ENCODE peak calls at places on chromosomes 1 and 21, in six cellular contexts. One of them, this sample, is unnamed.

GRCh38 chr1:229893762-229894444 is 173.1 kb upstream of the GALNT2 start:
- DNase-seq in IMR-90: no peak
- DNase-seq in GM12865: no peak
- DNase-seq in GM03348: no peak
- DNase-seq in MG63: no peak
- DNase-seq in upper lobe of right lung: no peak
- DNase-seq in this sample: peak; percentile 69

GRCh38 chr1:196608401-196609113 is at the start of gene KCNT2:
- DNase-seq in IMR-90: peak; percentile 29
- DNase-seq in GM12865: no peak
- DNase-seq in GM03348: peak; percentile 46
- DNase-seq in MG63: peak; percentile 58
- DNase-seq in upper lobe of right lung: peak; percentile 69
- DNase-seq in this sample: peak; percentile 37

GRCh38 chr1:156198831-156199349 is 5.0 kb downstream of the SLC25A44 start:
- DNase-seq in IMR-90: no peak
- DNase-seq in GM12865: peak; percentile 52
- DNase-seq in GM03348: no peak
- DNase-seq in MG63: no peak
- DNase-seq in upper lobe of right lung: no peak
- DNase-seq in this sample: no peak

GRCh38 chr1:53338410-53338809 is 10.5 kb upstream of the LRP8 start:
- DNase-seq in IMR-90: no peak
- DNase-seq in GM12865: no peak
- DNase-seq in GM03348: no peak
- DNase-seq in MG63: no peak
- DNase-seq in upper lobe of right lung: no peak
- DNase-seq in this sample: no peak

GRCh38 chr1:150383629-150384318 is 19.8 kb downstream of the RPRD2 start:
- DNase-seq in IMR-90: no peak
- DNase-seq in GM12865: no peak
- DNase-seq in GM03348: no peak
- DNase-seq in MG63: no peak
- DNase-seq in upper lobe of right lung: no peak
- DNase-seq in this sample: no peak

GRCh38 chr21:43951911-43952703 is 60.0 kb upstream of the TRAPPC10 start:
- DNase-seq in IMR-90: no peak
- DNase-seq in GM12865: no peak
- DNase-seq in GM03348: no peak
- DNase-seq in MG63: no peak
- DNase-seq in upper lobe of right lung: no peak
- DNase-seq in this sample: no peak

GRCh38 chr1:32357619-32358018 is 4.7 kb downstream of the FAM229A start:
- DNase-seq in IMR-90: no peak
- DNase-seq in GM12865: no peak
- DNase-seq in GM03348: no peak
- DNase-seq in MG63: no peak
- DNase-seq in upper lobe of right lung: no peak
- DNase-seq in this sample: no peak

GRCh38 chr21:41816583-41817165 is 49.8 kb upstream of the RIPK4 start:
- DNase-seq in IMR-90: peak; percentile 46
- DNase-seq in GM12865: peak; percentile 81
- DNase-seq in GM03348: peak; percentile 89
- DNase-seq in MG63: peak; percentile 41
- DNase-seq in upper lobe of right lung: peak; percentile 84
- DNase-seq in this sample: peak; percentile 92

GRCh38 chr1:22850681-22851080 is 122.0 kb downstream of the LACTBL1 start:
- DNase-seq in IMR-90: peak; percentile 31
- DNase-seq in GM12865: no peak
- DNase-seq in GM03348: no peak
- DNase-seq in MG63: peak; percentile 56
- DNase-seq in upper lobe of right lung: no peak
- DNase-seq in this sample: no peak

GRCh38 chr1:1116701-1117468 is 996 bp upstream of the C1orf159 start:
- DNase-seq in IMR-90: no peak
- DNase-seq in GM12865: no peak
- DNase-seq in GM03348: peak; percentile 54
- DNase-seq in MG63: peak; percentile 17
- DNase-seq in upper lobe of right lung: peak; percentile 57
- DNase-seq in this sample: no peak

GRCh38 chr1:113455374-113455773 is 65.1 kb downstream of the MAGI3 start:
- DNase-seq in IMR-90: no peak
- DNase-seq in GM12865: no peak
- DNase-seq in GM03348: no peak
- DNase-seq in MG63: no peak
- DNase-seq in upper lobe of right lung: no peak
- DNase-seq in this sample: no peak

GRCh38 chr1:246748867-246749266 is 24.7 kb downstream of the SCCPDH start:
- DNase-seq in IMR-90: no peak
- DNase-seq in GM12865: no peak
- DNase-seq in GM03348: no peak
- DNase-seq in MG63: peak; percentile 44
- DNase-seq in upper lobe of right lung: no peak
- DNase-seq in this sample: no peak

GRCh38 chr1:54498383-54499096 is 49.5 kb upstream of the ACOT11 start:
- DNase-seq in IMR-90: no peak
- DNase-seq in GM12865: no peak
- DNase-seq in GM03348: no peak
- DNase-seq in MG63: no peak
- DNase-seq in upper lobe of right lung: no peak
- DNase-seq in this sample: no peak

GRCh38 chr1:75233302-75233929 is 99.2 kb downstream of the LHX8 start:
- DNase-seq in IMR-90: peak; percentile 2
- DNase-seq in GM12865: peak; percentile 41
- DNase-seq in GM03348: peak; percentile 14
- DNase-seq in MG63: no peak
- DNase-seq in upper lobe of right lung: no peak
- DNase-seq in this sample: no peak

GRCh38 chr1:11391891-11392290 is 87.1 kb upstream of the DISP3 start:
- DNase-seq in IMR-90: no peak
- DNase-seq in GM12865: no peak
- DNase-seq in GM03348: no peak
- DNase-seq in MG63: no peak
- DNase-seq in upper lobe of right lung: no peak
- DNase-seq in this sample: no peak

GRCh38 chr1:231929311-231929710 is 302.7 kb downstream of the DISC1 start:
- DNase-seq in IMR-90: peak; percentile 67
- DNase-seq in GM12865: no peak
- DNase-seq in GM03348: no peak
- DNase-seq in MG63: peak; percentile 67
- DNase-seq in upper lobe of right lung: no peak
- DNase-seq in this sample: no peak

GRCh38 chr1:24858277-24858676 is 71.8 kb downstream of the RUNX3 start:
- DNase-seq in IMR-90: no peak
- DNase-seq in GM12865: no peak
- DNase-seq in GM03348: no peak
- DNase-seq in MG63: no peak
- DNase-seq in upper lobe of right lung: no peak
- DNase-seq in this sample: no peak

GRCh38 chr1:115976900-115977480 is 677 bp downstream of the SLC22A15 start:
- DNase-seq in IMR-90: no peak
- DNase-seq in GM12865: no peak
- DNase-seq in GM03348: no peak
- DNase-seq in MG63: peak; percentile 26
- DNase-seq in upper lobe of right lung: no peak
- DNase-seq in this sample: no peak

GRCh38 chr21:36508948-36509347 is 29.0 kb upstream of the CLDN14 start:
- DNase-seq in IMR-90: no peak
- DNase-seq in GM12865: no peak
- DNase-seq in GM03348: no peak
- DNase-seq in MG63: no peak
- DNase-seq in upper lobe of right lung: no peak
- DNase-seq in this sample: no peak

GRCh38 chr1:85274969-85275453 is 1.4 kb downstream of the BCL10 start:
- DNase-seq in IMR-90: peak; percentile 92
- DNase-seq in GM12865: no peak
- DNase-seq in GM03348: peak; percentile 56
- DNase-seq in MG63: no peak
- DNase-seq in upper lobe of right lung: no peak
- DNase-seq in this sample: no peak

GRCh38 chr1:95793893-95794292 is 559.9 kb downstream of the RWDD3 start:
- DNase-seq in IMR-90: no peak
- DNase-seq in GM12865: no peak
- DNase-seq in GM03348: no peak
- DNase-seq in MG63: no peak
- DNase-seq in upper lobe of right lung: no peak
- DNase-seq in this sample: no peak

GRCh38 chr1:185864889-185865288 is 130.7 kb downstream of the HMCN1 start:
- DNase-seq in IMR-90: peak; percentile 97
- DNase-seq in GM12865: no peak
- DNase-seq in GM03348: peak; percentile 56
- DNase-seq in MG63: peak; percentile 57
- DNase-seq in upper lobe of right lung: no peak
- DNase-seq in this sample: no peak

GRCh38 chr1:30526652-30527345 is 196.6 kb downstream of the MATN1 start:
- DNase-seq in IMR-90: no peak
- DNase-seq in GM12865: no peak
- DNase-seq in GM03348: no peak
- DNase-seq in MG63: no peak
- DNase-seq in upper lobe of right lung: peak; percentile 13
- DNase-seq in this sample: no peak

GRCh38 chr1:206117151-206117948 is at the start of gene AVPR1B:
- DNase-seq in IMR-90: peak; percentile 15
- DNase-seq in GM12865: no peak
- DNase-seq in GM03348: peak; percentile 82
- DNase-seq in MG63: peak; percentile 62
- DNase-seq in upper lobe of right lung: peak; percentile 71
- DNase-seq in this sample: no peak

GRCh38 chr1:176996455-176997090 is 167.9 kb downstream of the ASTN1 start:
- DNase-seq in IMR-90: no peak
- DNase-seq in GM12865: no peak
- DNase-seq in GM03348: no peak
- DNase-seq in MG63: no peak
- DNase-seq in upper lobe of right lung: no peak
- DNase-seq in this sample: no peak

GRCh38 chr1:31181515-31182343 is 58.0 kb downstream of the NKAIN1 start:
- DNase-seq in IMR-90: no peak
- DNase-seq in GM12865: peak; percentile 58
- DNase-seq in GM03348: peak; percentile 75
- DNase-seq in MG63: peak; percentile 45
- DNase-seq in upper lobe of right lung: peak; percentile 73
- DNase-seq in this sample: peak; percentile 88

GRCh38 chr1:232988572-232989040 is 38.2 kb downstream of the NTPCR start:
- DNase-seq in IMR-90: peak; percentile 82
- DNase-seq in GM12865: no peak
- DNase-seq in GM03348: peak; percentile 57
- DNase-seq in MG63: no peak
- DNase-seq in upper lobe of right lung: no peak
- DNase-seq in this sample: no peak

GRCh38 chr1:19465650-19466049 is 19.7 kb downstream of the CAPZB start:
- DNase-seq in IMR-90: no peak
- DNase-seq in GM12865: no peak
- DNase-seq in GM03348: no peak
- DNase-seq in MG63: no peak
- DNase-seq in upper lobe of right lung: no peak
- DNase-seq in this sample: no peak

GRCh38 chr1:175448467-175448866 is 255.9 kb upstream of the KIAA0040 start:
- DNase-seq in IMR-90: no peak
- DNase-seq in GM12865: no peak
- DNase-seq in GM03348: no peak
- DNase-seq in MG63: no peak
- DNase-seq in upper lobe of right lung: no peak
- DNase-seq in this sample: no peak

GRCh38 chr1:17274186-17275170 is 25.6 kb downstream of the PADI3 start:
- DNase-seq in IMR-90: peak; percentile 29
- DNase-seq in GM12865: peak; percentile 88
- DNase-seq in GM03348: peak; percentile 84
- DNase-seq in MG63: peak; percentile 62
- DNase-seq in upper lobe of right lung: peak; percentile 82
- DNase-seq in this sample: no peak

GRCh38 chr1:213061263-213061662 is 10.2 kb downstream of the RPS6KC1 start:
- DNase-seq in IMR-90: no peak
- DNase-seq in GM12865: no peak
- DNase-seq in GM03348: no peak
- DNase-seq in MG63: no peak
- DNase-seq in upper lobe of right lung: no peak
- DNase-seq in this sample: no peak

GRCh38 chr1:178530037-178530402 is 17.1 kb downstream of the TEX35 start:
- DNase-seq in IMR-90: peak; percentile 86
- DNase-seq in GM12865: no peak
- DNase-seq in GM03348: peak; percentile 83
- DNase-seq in MG63: peak; percentile 85
- DNase-seq in upper lobe of right lung: no peak
- DNase-seq in this sample: no peak

GRCh38 chr1:95733671-95734070 is 499.7 kb downstream of the RWDD3 start:
- DNase-seq in IMR-90: no peak
- DNase-seq in GM12865: no peak
- DNase-seq in GM03348: no peak
- DNase-seq in MG63: no peak
- DNase-seq in upper lobe of right lung: no peak
- DNase-seq in this sample: no peak

This sample was measured in lower leg skin.